ENCODE peak calls at places on chromosomes 4 and X, in eight cellular contexts. One of them, this sample, is unnamed.

GRCh38 chr4:73776363-73776762 is 36.0 kb downstream of the CXCL8 start:
- DNase-seq in GM20000: no peak
- DNase-seq in glutamatergic neuron: no peak
- DNase-seq in fibroblast of lung: peak
- DNase-seq in activated naive CD4-positive, alpha-beta T cell treated with anti-CD3 and anti-CD28 coated beads, Interleukin-2, amount 10 ng/mL, durations not matched to agents 7 days and 5 days: no peak
- DNase-seq in fibroblast of the aortic adventitia: peak
- DNase-seq in T-helper 17 cell: no peak
- DNase-seq in T-cell: no peak
- DNase-seq in this sample: no peak

GRCh38 chr4:147160908-147161513 is 215.3 kb upstream of the TTC29 start:
- DNase-seq in glutamatergic neuron: no peak
- DNase-seq in T-cell: no peak
- DNase-seq in T-helper 17 cell: no peak
- DNase-seq in fibroblast of lung: peak
- DNase-seq in activated naive CD4-positive, alpha-beta T cell treated with anti-CD3 and anti-CD28 coated beads, Interleukin-2, amount 10 ng/mL, durations not matched to agents 7 days and 5 days: no peak
- DNase-seq in fibroblast of the aortic adventitia: peak
- DNase-seq in GM20000: peak
- DNase-seq in this sample: no peak

GRCh38 chr4:82219346-82219745 is 154.4 kb downstream of the HNRNPD start:
- DNase-seq in fibroblast of lung: no peak
- DNase-seq in fibroblast of the aortic adventitia: no peak
- DNase-seq in glutamatergic neuron: no peak
- DNase-seq in GM20000: no peak
- DNase-seq in T-cell: no peak
- DNase-seq in T-helper 17 cell: no peak
- DNase-seq in activated naive CD4-positive, alpha-beta T cell treated with anti-CD3 and anti-CD28 coated beads, Interleukin-2, amount 10 ng/mL, durations not matched to agents 7 days and 5 days: no peak
- DNase-seq in this sample: no peak

GRCh38 chrX:150358651-150359050 is 4.5 kb upstream of the MAMLD1 start:
- DNase-seq in activated naive CD4-positive, alpha-beta T cell treated with anti-CD3 and anti-CD28 coated beads, Interleukin-2, amount 10 ng/mL, durations not matched to agents 7 days and 5 days: no peak
- DNase-seq in fibroblast of lung: no peak
- DNase-seq in GM20000: no peak
- DNase-seq in T-helper 17 cell: no peak
- DNase-seq in T-cell: no peak
- DNase-seq in fibroblast of the aortic adventitia: no peak
- DNase-seq in glutamatergic neuron: no peak
- DNase-seq in this sample: no peak

GRCh38 chrX:51860679-51861078 is 32.7 kb upstream of the MAGED1 start:
- DNase-seq in GM20000: peak
- DNase-seq in fibroblast of the aortic adventitia: peak
- DNase-seq in T-helper 17 cell: no peak
- DNase-seq in fibroblast of lung: peak
- DNase-seq in T-cell: no peak
- DNase-seq in glutamatergic neuron: no peak
- DNase-seq in activated naive CD4-positive, alpha-beta T cell treated with anti-CD3 and anti-CD28 coated beads, Interleukin-2, amount 10 ng/mL, durations not matched to agents 7 days and 5 days: peak
- DNase-seq in this sample: no peak

GRCh38 chr4:36249605-36250004 is 5.3 kb upstream of the ARAP2 start:
- DNase-seq in fibroblast of lung: no peak
- DNase-seq in glutamatergic neuron: no peak
- DNase-seq in GM20000: no peak
- DNase-seq in T-cell: no peak
- DNase-seq in T-helper 17 cell: no peak
- DNase-seq in fibroblast of the aortic adventitia: no peak
- DNase-seq in activated naive CD4-positive, alpha-beta T cell treated with anti-CD3 and anti-CD28 coated beads, Interleukin-2, amount 10 ng/mL, durations not matched to agents 7 days and 5 days: no peak
- DNase-seq in this sample: no peak

GRCh38 chr4:115824630-115825029 is 711.2 kb upstream of the NDST4 start:
- DNase-seq in glutamatergic neuron: no peak
- DNase-seq in T-helper 17 cell: no peak
- DNase-seq in T-cell: no peak
- DNase-seq in fibroblast of the aortic adventitia: no peak
- DNase-seq in fibroblast of lung: no peak
- DNase-seq in activated naive CD4-positive, alpha-beta T cell treated with anti-CD3 and anti-CD28 coated beads, Interleukin-2, amount 10 ng/mL, durations not matched to agents 7 days and 5 days: no peak
- DNase-seq in GM20000: no peak
- DNase-seq in this sample: no peak

GRCh38 chr4:148574502-148574901 is 132.3 kb upstream of the NR3C2 start:
- DNase-seq in fibroblast of lung: no peak
- DNase-seq in activated naive CD4-positive, alpha-beta T cell treated with anti-CD3 and anti-CD28 coated beads, Interleukin-2, amount 10 ng/mL, durations not matched to agents 7 days and 5 days: no peak
- DNase-seq in T-cell: no peak
- DNase-seq in glutamatergic neuron: no peak
- DNase-seq in T-helper 17 cell: no peak
- DNase-seq in GM20000: no peak
- DNase-seq in fibroblast of the aortic adventitia: no peak
- DNase-seq in this sample: no peak

GRCh38 chrX:131621650-131622049 is 77.8 kb downstream of the OR13H1 start:
- DNase-seq in glutamatergic neuron: no peak
- DNase-seq in GM20000: no peak
- DNase-seq in T-cell: no peak
- DNase-seq in activated naive CD4-positive, alpha-beta T cell treated with anti-CD3 and anti-CD28 coated beads, Interleukin-2, amount 10 ng/mL, durations not matched to agents 7 days and 5 days: no peak
- DNase-seq in fibroblast of lung: peak
- DNase-seq in fibroblast of the aortic adventitia: peak
- DNase-seq in T-helper 17 cell: no peak
- DNase-seq in this sample: no peak

GRCh38 chrX:101385795-101386541 is at the start of gene BTK:
- DNase-seq in GM20000: peak
- DNase-seq in T-helper 17 cell: no peak
- DNase-seq in fibroblast of the aortic adventitia: no peak
- DNase-seq in T-cell: no peak
- DNase-seq in fibroblast of lung: no peak
- DNase-seq in glutamatergic neuron: no peak
- DNase-seq in activated naive CD4-positive, alpha-beta T cell treated with anti-CD3 and anti-CD28 coated beads, Interleukin-2, amount 10 ng/mL, durations not matched to agents 7 days and 5 days: no peak
- DNase-seq in this sample: no peak

GRCh38 chr4:119955256-119955655 is 111.4 kb downstream of the MAD2L1 start:
- DNase-seq in T-cell: no peak
- DNase-seq in activated naive CD4-positive, alpha-beta T cell treated with anti-CD3 and anti-CD28 coated beads, Interleukin-2, amount 10 ng/mL, durations not matched to agents 7 days and 5 days: no peak
- DNase-seq in fibroblast of the aortic adventitia: no peak
- DNase-seq in fibroblast of lung: peak
- DNase-seq in GM20000: no peak
- DNase-seq in T-helper 17 cell: no peak
- DNase-seq in glutamatergic neuron: no peak
- DNase-seq in this sample: no peak

GRCh38 chrX:1673337-1673736 is 58.5 kb downstream of the ASMT start:
- DNase-seq in fibroblast of lung: no peak
- DNase-seq in activated naive CD4-positive, alpha-beta T cell treated with anti-CD3 and anti-CD28 coated beads, Interleukin-2, amount 10 ng/mL, durations not matched to agents 7 days and 5 days: peak
- DNase-seq in GM20000: peak
- DNase-seq in T-helper 17 cell: no peak
- DNase-seq in glutamatergic neuron: no peak
- DNase-seq in fibroblast of the aortic adventitia: peak
- DNase-seq in T-cell: peak
- DNase-seq in this sample: no peak

GRCh38 chrX:46561931-46562721 is 11.4 kb upstream of the CHST7 start:
- DNase-seq in T-cell: no peak
- DNase-seq in T-helper 17 cell: no peak
- DNase-seq in activated naive CD4-positive, alpha-beta T cell treated with anti-CD3 and anti-CD28 coated beads, Interleukin-2, amount 10 ng/mL, durations not matched to agents 7 days and 5 days: no peak
- DNase-seq in fibroblast of the aortic adventitia: no peak
- DNase-seq in fibroblast of lung: no peak
- DNase-seq in glutamatergic neuron: no peak
- DNase-seq in GM20000: peak
- DNase-seq in this sample: no peak

GRCh38 chr4:138727704-138728103 is 287.9 kb upstream of the NOCT start:
- DNase-seq in glutamatergic neuron: no peak
- DNase-seq in T-helper 17 cell: no peak
- DNase-seq in fibroblast of the aortic adventitia: no peak
- DNase-seq in activated naive CD4-positive, alpha-beta T cell treated with anti-CD3 and anti-CD28 coated beads, Interleukin-2, amount 10 ng/mL, durations not matched to agents 7 days and 5 days: no peak
- DNase-seq in GM20000: no peak
- DNase-seq in fibroblast of lung: peak
- DNase-seq in T-cell: no peak
- DNase-seq in this sample: no peak

GRCh38 chr4:118279328-118279727 is 73.5 kb downstream of the PRSS12 start:
- DNase-seq in activated naive CD4-positive, alpha-beta T cell treated with anti-CD3 and anti-CD28 coated beads, Interleukin-2, amount 10 ng/mL, durations not matched to agents 7 days and 5 days: no peak
- DNase-seq in fibroblast of lung: no peak
- DNase-seq in glutamatergic neuron: no peak
- DNase-seq in T-cell: peak
- DNase-seq in T-helper 17 cell: no peak
- DNase-seq in GM20000: no peak
- DNase-seq in fibroblast of the aortic adventitia: peak
- DNase-seq in this sample: no peak

GRCh38 chr4:141126769-141127168 is 6.5 kb downstream of the RNF150 start:
- DNase-seq in T-helper 17 cell: no peak
- DNase-seq in glutamatergic neuron: no peak
- DNase-seq in activated naive CD4-positive, alpha-beta T cell treated with anti-CD3 and anti-CD28 coated beads, Interleukin-2, amount 10 ng/mL, durations not matched to agents 7 days and 5 days: no peak
- DNase-seq in T-cell: no peak
- DNase-seq in fibroblast of the aortic adventitia: no peak
- DNase-seq in fibroblast of lung: no peak
- DNase-seq in GM20000: no peak
- DNase-seq in this sample: no peak

GRCh38 chr4:146243141-146243882 is 29.0 kb downstream of the REELD1 start:
- DNase-seq in glutamatergic neuron: no peak
- DNase-seq in T-helper 17 cell: peak
- DNase-seq in fibroblast of the aortic adventitia: no peak
- DNase-seq in T-cell: peak
- DNase-seq in activated naive CD4-positive, alpha-beta T cell treated with anti-CD3 and anti-CD28 coated beads, Interleukin-2, amount 10 ng/mL, durations not matched to agents 7 days and 5 days: peak
- DNase-seq in fibroblast of lung: no peak
- DNase-seq in GM20000: peak
- DNase-seq in this sample: peak

GRCh38 chrX:51336584-51336983 is 4.0 kb downstream of the NUDT10 start:
- DNase-seq in GM20000: peak
- DNase-seq in fibroblast of the aortic adventitia: peak
- DNase-seq in glutamatergic neuron: no peak
- DNase-seq in fibroblast of lung: peak
- DNase-seq in T-helper 17 cell: no peak
- DNase-seq in activated naive CD4-positive, alpha-beta T cell treated with anti-CD3 and anti-CD28 coated beads, Interleukin-2, amount 10 ng/mL, durations not matched to agents 7 days and 5 days: peak
- DNase-seq in T-cell: peak
- DNase-seq in this sample: no peak

GRCh38 chr4:84480082-84480481 is 19.0 kb downstream of the NKX6-1 start:
- DNase-seq in fibroblast of lung: no peak
- DNase-seq in T-helper 17 cell: no peak
- DNase-seq in activated naive CD4-positive, alpha-beta T cell treated with anti-CD3 and anti-CD28 coated beads, Interleukin-2, amount 10 ng/mL, durations not matched to agents 7 days and 5 days: no peak
- DNase-seq in glutamatergic neuron: no peak
- DNase-seq in GM20000: no peak
- DNase-seq in T-cell: no peak
- DNase-seq in fibroblast of the aortic adventitia: no peak
- DNase-seq in this sample: no peak

GRCh38 chrX:108090474-108091265 is 672 bp downstream of the PSMD10 start:
- DNase-seq in activated naive CD4-positive, alpha-beta T cell treated with anti-CD3 and anti-CD28 coated beads, Interleukin-2, amount 10 ng/mL, durations not matched to agents 7 days and 5 days: no peak
- DNase-seq in glutamatergic neuron: no peak
- DNase-seq in fibroblast of lung: peak
- DNase-seq in GM20000: no peak
- DNase-seq in T-helper 17 cell: no peak
- DNase-seq in fibroblast of the aortic adventitia: peak
- DNase-seq in T-cell: no peak
- DNase-seq in this sample: no peak

GRCh38 chr4:75513529-75514130 is 573 bp downstream of the RCHY1 start:
- DNase-seq in fibroblast of the aortic adventitia: peak
- DNase-seq in glutamatergic neuron: no peak
- DNase-seq in fibroblast of lung: peak
- DNase-seq in T-cell: no peak
- DNase-seq in GM20000: no peak
- DNase-seq in T-helper 17 cell: no peak
- DNase-seq in activated naive CD4-positive, alpha-beta T cell treated with anti-CD3 and anti-CD28 coated beads, Interleukin-2, amount 10 ng/mL, durations not matched to agents 7 days and 5 days: no peak
- DNase-seq in this sample: no peak

GRCh38 chrX:104567506-104567905 is 1.5 kb downstream of the IL1RAPL2 start:
- DNase-seq in activated naive CD4-positive, alpha-beta T cell treated with anti-CD3 and anti-CD28 coated beads, Interleukin-2, amount 10 ng/mL, durations not matched to agents 7 days and 5 days: no peak
- DNase-seq in GM20000: no peak
- DNase-seq in fibroblast of lung: no peak
- DNase-seq in fibroblast of the aortic adventitia: no peak
- DNase-seq in T-cell: no peak
- DNase-seq in T-helper 17 cell: no peak
- DNase-seq in glutamatergic neuron: no peak
- DNase-seq in this sample: no peak

GRCh38 chr4:3322059-3322550 is 29.3 kb downstream of the RGS12 start:
- DNase-seq in activated naive CD4-positive, alpha-beta T cell treated with anti-CD3 and anti-CD28 coated beads, Interleukin-2, amount 10 ng/mL, durations not matched to agents 7 days and 5 days: no peak
- DNase-seq in GM20000: no peak
- DNase-seq in glutamatergic neuron: no peak
- DNase-seq in T-helper 17 cell: no peak
- DNase-seq in fibroblast of the aortic adventitia: peak
- DNase-seq in T-cell: no peak
- DNase-seq in fibroblast of lung: peak
- DNase-seq in this sample: no peak

GRCh38 chr4:71545168-71545567 is 206.3 kb downstream of the SLC4A4 start:
- DNase-seq in fibroblast of the aortic adventitia: peak
- DNase-seq in T-helper 17 cell: no peak
- DNase-seq in T-cell: no peak
- DNase-seq in glutamatergic neuron: no peak
- DNase-seq in activated naive CD4-positive, alpha-beta T cell treated with anti-CD3 and anti-CD28 coated beads, Interleukin-2, amount 10 ng/mL, durations not matched to agents 7 days and 5 days: no peak
- DNase-seq in fibroblast of lung: peak
- DNase-seq in GM20000: no peak
- DNase-seq in this sample: no peak

GRCh38 chr4:85084371-85085170 is 118.1 kb upstream of the WDFY3 start:
- DNase-seq in T-cell: no peak
- DNase-seq in glutamatergic neuron: peak
- DNase-seq in fibroblast of lung: peak
- DNase-seq in fibroblast of the aortic adventitia: peak
- DNase-seq in activated naive CD4-positive, alpha-beta T cell treated with anti-CD3 and anti-CD28 coated beads, Interleukin-2, amount 10 ng/mL, durations not matched to agents 7 days and 5 days: peak
- DNase-seq in GM20000: peak
- DNase-seq in T-helper 17 cell: no peak
- DNase-seq in this sample: no peak

GRCh38 chrX:154444001-154444754 is at the start of gene FAM50A:
- DNase-seq in fibroblast of lung: peak
- DNase-seq in GM20000: peak
- DNase-seq in fibroblast of the aortic adventitia: peak
- DNase-seq in activated naive CD4-positive, alpha-beta T cell treated with anti-CD3 and anti-CD28 coated beads, Interleukin-2, amount 10 ng/mL, durations not matched to agents 7 days and 5 days: peak
- DNase-seq in glutamatergic neuron: peak
- DNase-seq in T-cell: peak
- DNase-seq in T-helper 17 cell: peak
- DNase-seq in this sample: peak

GRCh38 chr4:173494013-173494970 is 35.7 kb downstream of the HAND2 start:
- DNase-seq in GM20000: peak
- DNase-seq in T-cell: peak
- DNase-seq in activated naive CD4-positive, alpha-beta T cell treated with anti-CD3 and anti-CD28 coated beads, Interleukin-2, amount 10 ng/mL, durations not matched to agents 7 days and 5 days: peak
- DNase-seq in fibroblast of lung: peak
- DNase-seq in T-helper 17 cell: no peak
- DNase-seq in fibroblast of the aortic adventitia: peak
- DNase-seq in glutamatergic neuron: peak
- DNase-seq in this sample: peak

GRCh38 chr4:138259801-138260200 is 17.7 kb upstream of the SLC7A11 start:
- DNase-seq in activated naive CD4-positive, alpha-beta T cell treated with anti-CD3 and anti-CD28 coated beads, Interleukin-2, amount 10 ng/mL, durations not matched to agents 7 days and 5 days: no peak
- DNase-seq in GM20000: no peak
- DNase-seq in fibroblast of the aortic adventitia: peak
- DNase-seq in fibroblast of lung: peak
- DNase-seq in T-cell: no peak
- DNase-seq in glutamatergic neuron: no peak
- DNase-seq in T-helper 17 cell: no peak
- DNase-seq in this sample: no peak

GRCh38 chrX:66014084-66014483 is 25.8 kb downstream of the VSIG4 start:
- DNase-seq in glutamatergic neuron: no peak
- DNase-seq in GM20000: no peak
- DNase-seq in fibroblast of lung: no peak
- DNase-seq in activated naive CD4-positive, alpha-beta T cell treated with anti-CD3 and anti-CD28 coated beads, Interleukin-2, amount 10 ng/mL, durations not matched to agents 7 days and 5 days: no peak
- DNase-seq in T-cell: no peak
- DNase-seq in fibroblast of the aortic adventitia: no peak
- DNase-seq in T-helper 17 cell: no peak
- DNase-seq in this sample: no peak

GRCh38 chr4:52037730-52038108 is 380 bp downstream of the SGCB start:
- DNase-seq in fibroblast of lung: peak
- DNase-seq in GM20000: no peak
- DNase-seq in T-cell: no peak
- DNase-seq in activated naive CD4-positive, alpha-beta T cell treated with anti-CD3 and anti-CD28 coated beads, Interleukin-2, amount 10 ng/mL, durations not matched to agents 7 days and 5 days: peak
- DNase-seq in fibroblast of the aortic adventitia: peak
- DNase-seq in glutamatergic neuron: peak
- DNase-seq in T-helper 17 cell: no peak
- DNase-seq in this sample: peak

GRCh38 chr4:86926428-86927086 is 8.3 kb upstream of the AFF1 start:
- DNase-seq in fibroblast of lung: no peak
- DNase-seq in T-helper 17 cell: no peak
- DNase-seq in glutamatergic neuron: no peak
- DNase-seq in GM20000: no peak
- DNase-seq in fibroblast of the aortic adventitia: no peak
- DNase-seq in activated naive CD4-positive, alpha-beta T cell treated with anti-CD3 and anti-CD28 coated beads, Interleukin-2, amount 10 ng/mL, durations not matched to agents 7 days and 5 days: no peak
- DNase-seq in T-cell: no peak
- DNase-seq in this sample: no peak

GRCh38 chr4:8315343-8316250 is 46.0 kb downstream of the HTRA3 start:
- DNase-seq in activated naive CD4-positive, alpha-beta T cell treated with anti-CD3 and anti-CD28 coated beads, Interleukin-2, amount 10 ng/mL, durations not matched to agents 7 days and 5 days: no peak
- DNase-seq in GM20000: no peak
- DNase-seq in glutamatergic neuron: no peak
- DNase-seq in T-helper 17 cell: no peak
- DNase-seq in fibroblast of the aortic adventitia: peak
- DNase-seq in T-cell: no peak
- DNase-seq in fibroblast of lung: peak
- DNase-seq in this sample: peak

GRCh38 chr4:53587123-53587522 is 4.2 kb downstream of the LNX1 start:
- DNase-seq in T-helper 17 cell: no peak
- DNase-seq in activated naive CD4-positive, alpha-beta T cell treated with anti-CD3 and anti-CD28 coated beads, Interleukin-2, amount 10 ng/mL, durations not matched to agents 7 days and 5 days: no peak
- DNase-seq in GM20000: no peak
- DNase-seq in glutamatergic neuron: no peak
- DNase-seq in fibroblast of lung: no peak
- DNase-seq in fibroblast of the aortic adventitia: no peak
- DNase-seq in T-cell: no peak
- DNase-seq in this sample: no peak

GRCh38 chr4:24915121-24915922 is 2.5 kb upstream of the CCDC149 start:
- DNase-seq in T-cell: no peak
- DNase-seq in fibroblast of lung: peak
- DNase-seq in GM20000: no peak
- DNase-seq in activated naive CD4-positive, alpha-beta T cell treated with anti-CD3 and anti-CD28 coated beads, Interleukin-2, amount 10 ng/mL, durations not matched to agents 7 days and 5 days: no peak
- DNase-seq in fibroblast of the aortic adventitia: no peak
- DNase-seq in T-helper 17 cell: no peak
- DNase-seq in glutamatergic neuron: no peak
- DNase-seq in this sample: no peak